ENCODE peak calls at places on chromosomes 12 and 14, in eight cellular contexts. N, H, U, C, L, Z, M and F are unnamed samples.

GRCh38 chr12:166425-167091 is 47.4 kb downstream of the SLC6A12 start:
- DNase-seq in N (no peak), H (no peak), U (no peak), C (no peak), L (no peak), Z (peak), M (no peak), F (no peak)

GRCh38 chr12:76927170-76927784 is 48.5 kb upstream of the CSRP2 start:
- DNase-seq in N (no peak), H (peak), U (peak), C (peak), L (no peak), Z (peak), M (peak), F (peak)

GRCh38 chr12:1877169-1877878 is 41.1 kb downstream of the CACNA2D4 start:
- DNase-seq in N (no peak), H (no peak), U (peak), C (no peak), L (no peak), Z (no peak), M (no peak), F (no peak)

GRCh38 chr12:125549171-125549570 is 483.9 kb downstream of the AACS start:
- DNase-seq in N (no peak), H (no peak), U (no peak), C (no peak), L (no peak), Z (no peak), M (no peak), F (no peak)

GRCh38 chr12:98820005-98820404 is 174.9 kb downstream of the APAF1 start:
- DNase-seq in N (no peak), H (no peak), U (no peak), C (no peak), L (no peak), Z (no peak), M (no peak), F (no peak)

GRCh38 chr14:102927878-102928411 is 5.5 kb downstream of the AMN start:
- DNase-seq in N (no peak), H (no peak), U (peak), C (no peak), L (no peak), Z (no peak), M (no peak), F (no peak)

GRCh38 chr14:53055003-53055402 is 98.1 kb downstream of the DDHD1 start:
- DNase-seq in N (no peak), H (no peak), U (no peak), C (peak), L (no peak), Z (peak), M (peak), F (peak)

GRCh38 chr12:30850684-30851083 is 75.9 kb upstream of the TSPAN11 start:
- DNase-seq in N (no peak), H (no peak), U (peak), C (no peak), L (no peak), Z (peak), M (no peak), F (no peak)

GRCh38 chr12:2682301-2683282 is 112.2 kb upstream of the FKBP4 start:
- DNase-seq in N (no peak), H (peak), U (peak), C (peak), L (no peak), Z (peak), M (peak), F (peak)

GRCh38 chr12:92502417-92503028 is 200.3 kb upstream of the PLEKHG7 start:
- DNase-seq in N (no peak), H (no peak), U (no peak), C (no peak), L (no peak), Z (peak), M (no peak), F (no peak)

GRCh38 chr14:70594461-70594860 is 6.0 kb downstream of the MED6 start:
- DNase-seq in N (no peak), H (no peak), U (no peak), C (no peak), L (no peak), Z (no peak), M (no peak), F (no peak)

GRCh38 chr14:21840765-21841164 is 167.1 kb upstream of the OR4E1 start:
- DNase-seq in N (no peak), H (no peak), U (peak), C (no peak), L (no peak), Z (peak), M (no peak), F (no peak)

GRCh38 chr14:75764022-75764421 is 103.0 kb downstream of the TTLL5 start:
- DNase-seq in N (no peak), H (no peak), U (no peak), C (no peak), L (no peak), Z (no peak), M (no peak), F (no peak)

GRCh38 chr12:122834921-122835692 is at the start of gene HIP1R:
- DNase-seq in N (peak), H (peak), U (peak), C (no peak), L (no peak), Z (peak), M (peak), F (no peak)

GRCh38 chr12:74334770-74335169 is 202.9 kb upstream of the ATXN7L3B start:
- DNase-seq in N (no peak), H (no peak), U (no peak), C (peak), L (no peak), Z (no peak), M (peak), F (no peak)

GRCh38 chr12:16112626-16113560 is 164.6 kb downstream of the SLC15A5 start:
- DNase-seq in N (no peak), H (peak), U (peak), C (no peak), L (no peak), Z (peak), M (no peak), F (no peak)

GRCh38 chr12:11656550-11656949 is 7.1 kb downstream of the ETV6 start:
- DNase-seq in N (no peak), H (no peak), U (no peak), C (no peak), L (peak), Z (no peak), M (no peak), F (no peak)

GRCh38 chr14:39351708-39352107 is 80.5 kb downstream of the FBXO33 start:
- DNase-seq in N (no peak), H (no peak), U (no peak), C (peak), L (no peak), Z (no peak), M (no peak), F (no peak)
- TF ChIP-seq CTCF in N (no peak), H (no peak), U (no peak), C (no peak), L (no peak), Z (no peak), M (no peak), F (no peak)

GRCh38 chr12:9332564-9332963 is 124.4 kb upstream of the PZP start:
- DNase-seq in N (no peak), H (no peak), U (no peak), C (no peak), L (no peak), Z (no peak), M (no peak), F (no peak)

GRCh38 chr12:9334964-9335363 is 126.8 kb upstream of the PZP start:
- DNase-seq in N (no peak), H (no peak), U (no peak), C (no peak), L (no peak), Z (no peak), M (no peak), F (no peak)

GRCh38 chr12:9333129-9333528 is 124.9 kb upstream of the PZP start:
- DNase-seq in N (no peak), H (no peak), U (no peak), C (no peak), L (no peak), Z (no peak), M (no peak), F (no peak)

GRCh38 chr12:9335867-9336266 is 127.7 kb upstream of the PZP start:
- DNase-seq in N (no peak), H (no peak), U (no peak), C (no peak), L (no peak), Z (no peak), M (no peak), F (no peak)

DNA sequence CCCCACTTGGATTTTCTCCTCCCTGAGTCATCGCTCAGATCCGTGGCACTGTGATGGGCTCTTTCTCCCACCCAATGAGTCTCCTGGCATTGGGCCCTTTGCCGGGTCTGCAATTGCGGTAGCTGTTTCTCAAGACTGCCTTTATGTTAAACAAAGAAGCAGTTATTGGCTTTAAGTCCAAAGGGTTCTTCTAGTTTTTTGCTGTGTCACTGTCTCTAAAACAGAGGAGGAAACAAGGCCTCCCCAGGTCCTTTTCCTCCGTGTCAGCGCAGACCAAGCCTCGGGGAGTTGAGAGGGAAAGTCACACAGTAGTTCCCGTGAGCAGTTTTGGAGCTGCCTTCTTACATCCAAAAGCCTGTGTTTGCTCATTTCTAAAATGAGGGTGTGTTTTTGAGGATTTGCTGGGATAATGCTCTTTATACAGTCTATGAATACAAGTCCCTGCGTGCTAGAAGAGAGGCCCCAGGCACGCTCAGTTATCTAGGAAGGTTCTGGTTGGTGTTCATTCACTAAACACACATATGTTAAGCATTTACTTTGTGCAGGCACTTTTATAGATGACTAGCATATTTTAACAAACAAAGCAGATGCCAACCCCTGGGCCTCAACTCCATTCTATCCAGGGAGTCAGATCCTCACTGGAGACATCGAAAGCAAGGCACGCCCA is 126.0 kb upstream of the PZP start:
- DNase-seq in N (no peak), H (no peak), U (no peak), C (peak), L (no peak), Z (no peak), M (no peak), F (no peak)
- H3K27ac ChIP-seq in N (no peak), H (no peak), U (no peak), C (no peak), L (no peak), Z (no peak), M (no peak), F (no peak)

GRCh38 chr12:48197549-48197966 is 5.5 kb downstream of the OR10AD1 start:
- DNase-seq in N (no peak), H (no peak), U (no peak), C (no peak), L (no peak), Z (peak), M (peak), F (peak)

GRCh38 chr12:48198985-48199384 is 4.1 kb downstream of the OR10AD1 start:
- DNase-seq in N (no peak), H (no peak), U (no peak), C (no peak), L (no peak), Z (no peak), M (no peak), F (no peak)

GRCh38 chr12:48199784-48200198 is 3.3 kb downstream of the OR10AD1 start:
- DNase-seq in N (no peak), H (no peak), U (no peak), C (peak), L (no peak), Z (no peak), M (no peak), F (no peak)

GRCh38 chr12:48198619-48198973 is 4.5 kb downstream of the OR10AD1 start:
- DNase-seq in N (peak), H (no peak), U (peak), C (no peak), L (no peak), Z (no peak), M (no peak), F (no peak)

GRCh38 chr12:48197967-48198618 is 5.0 kb downstream of the OR10AD1 start:
- DNase-seq in N (peak), H (peak), U (peak), C (peak), L (peak), Z (peak), M (peak), F (peak)
- TF ChIP-seq CTCF in N (no peak), H (no peak), U (no peak), C (peak), L (no peak), Z (no peak), M (no peak), F (peak)

DNA sequence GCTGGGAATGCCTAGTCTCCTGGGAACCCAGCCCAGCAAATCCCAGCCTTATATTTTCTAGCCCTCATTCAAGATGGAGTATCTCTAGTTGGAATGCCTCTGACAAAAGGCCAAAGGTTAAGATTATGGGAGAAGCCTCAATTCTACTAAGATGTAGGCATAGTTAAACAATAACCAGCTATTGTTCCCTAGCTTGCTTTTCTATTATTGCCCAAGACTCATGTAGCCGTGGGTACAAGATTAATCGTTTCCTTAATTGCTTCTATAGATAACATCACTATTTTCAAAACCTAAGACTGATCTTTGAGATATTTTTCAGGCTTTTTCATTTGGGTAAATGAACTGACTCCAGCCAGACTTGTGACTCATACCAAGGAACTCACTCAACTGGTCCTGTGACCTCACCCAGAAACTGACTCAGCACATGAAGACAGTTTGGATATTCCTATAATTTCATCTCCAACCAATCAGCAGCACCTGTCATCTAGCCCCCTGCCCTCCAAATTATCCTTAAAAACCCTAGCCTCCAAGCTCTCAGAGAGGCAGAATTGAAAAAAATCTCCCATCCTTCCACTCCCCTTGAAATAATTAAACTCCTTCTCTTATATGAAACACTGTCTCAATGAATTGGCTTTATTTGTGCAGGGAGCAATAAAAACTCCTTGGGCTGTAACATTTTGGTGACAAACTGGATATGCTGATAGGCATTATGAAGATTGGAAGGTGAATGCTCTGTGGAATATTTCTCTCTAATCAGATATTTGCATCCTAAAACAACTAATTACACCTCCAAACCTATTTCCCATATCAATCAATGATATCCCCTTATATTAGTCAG is 589.0 kb downstream of the C12orf50 start:
- DNase-seq in N (no peak), H (no peak), U (no peak), C (peak), L (no peak), Z (no peak), M (peak), F (peak)
- H3K27ac ChIP-seq in N (no peak), H (no peak), U (no peak), C (no peak), L (peak), Z (no peak), M (no peak), F (peak)

DNA sequence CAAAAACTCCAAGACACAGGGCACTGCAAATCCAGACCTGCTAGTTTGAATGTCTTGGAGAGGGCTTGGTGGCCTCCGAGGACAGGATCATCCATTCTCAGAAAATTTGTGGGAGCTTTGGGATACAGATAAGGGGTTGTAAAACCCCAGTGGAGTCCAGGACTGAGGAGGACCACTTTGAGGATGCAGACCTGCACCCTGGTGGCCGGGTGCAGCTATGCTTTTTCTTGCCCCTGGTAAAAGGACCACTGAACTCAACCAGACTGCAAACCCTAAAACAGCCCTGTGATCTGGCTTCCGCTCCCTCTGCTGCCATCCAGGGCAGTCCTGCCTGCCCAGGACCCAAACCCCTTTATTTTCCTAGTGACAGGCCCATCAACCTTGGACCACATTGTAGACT is 169.5 kb upstream of the DAAM1 start:
- DNase-seq in N (no peak), H (peak), U (peak), C (peak), L (no peak), Z (no peak), M (no peak), F (peak)
- TF ChIP-seq CTCF in N (no peak), H (peak), U (peak), C (peak), L (no peak), Z (peak), M (peak), F (peak)

DNA sequence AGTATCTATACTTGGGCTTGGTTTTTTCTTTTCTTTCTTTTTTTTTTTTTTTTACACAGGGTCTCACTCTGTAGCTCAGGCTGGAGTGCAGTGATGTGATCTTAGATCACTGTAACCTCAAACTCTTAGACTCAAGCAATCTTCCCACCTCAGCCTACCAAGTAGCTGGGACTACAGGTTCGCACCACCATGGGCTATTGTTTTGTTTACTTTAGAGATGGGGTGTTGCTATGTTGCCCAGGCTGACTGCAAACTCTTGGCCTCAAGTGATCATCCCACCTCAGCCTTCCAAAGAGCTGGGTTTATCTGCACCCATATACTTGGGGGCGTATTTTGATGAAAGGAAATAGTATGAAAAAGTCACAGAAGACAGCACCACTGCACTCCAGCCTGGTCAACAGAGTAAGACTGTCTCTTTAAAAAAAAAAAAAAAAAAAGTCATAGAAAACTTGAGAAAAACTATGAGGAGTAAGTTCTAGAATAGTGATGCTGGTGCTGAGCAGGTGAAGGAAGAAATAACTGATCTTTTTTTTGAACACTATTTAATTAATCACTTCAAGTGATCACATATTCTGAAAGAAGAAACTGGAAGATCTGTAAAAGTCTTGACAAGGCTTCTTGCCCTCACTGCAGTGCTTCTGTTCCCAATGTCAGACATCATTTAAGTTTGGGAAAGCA is 53.8 kb upstream of the NPFF start:
- DNase-seq in N (no peak), H (no peak), U (no peak), C (no peak), L (no peak), Z (no peak), M (no peak), F (peak)
- H3K27ac ChIP-seq in N (no peak), H (no peak), U (no peak), C (no peak), L (peak), Z (no peak), M (peak), F (peak)

GRCh38 chr14:56205906-56206305 is 87.7 kb downstream of the PELI2 start:
- DNase-seq in N (no peak), H (no peak), U (no peak), C (no peak), L (no peak), Z (no peak), M (peak), F (no peak)
- TF ChIP-seq CTCF in N (no peak), H (no peak), U (no peak), C (no peak), L (no peak), Z (no peak), M (no peak), F (no peak)

DNA sequence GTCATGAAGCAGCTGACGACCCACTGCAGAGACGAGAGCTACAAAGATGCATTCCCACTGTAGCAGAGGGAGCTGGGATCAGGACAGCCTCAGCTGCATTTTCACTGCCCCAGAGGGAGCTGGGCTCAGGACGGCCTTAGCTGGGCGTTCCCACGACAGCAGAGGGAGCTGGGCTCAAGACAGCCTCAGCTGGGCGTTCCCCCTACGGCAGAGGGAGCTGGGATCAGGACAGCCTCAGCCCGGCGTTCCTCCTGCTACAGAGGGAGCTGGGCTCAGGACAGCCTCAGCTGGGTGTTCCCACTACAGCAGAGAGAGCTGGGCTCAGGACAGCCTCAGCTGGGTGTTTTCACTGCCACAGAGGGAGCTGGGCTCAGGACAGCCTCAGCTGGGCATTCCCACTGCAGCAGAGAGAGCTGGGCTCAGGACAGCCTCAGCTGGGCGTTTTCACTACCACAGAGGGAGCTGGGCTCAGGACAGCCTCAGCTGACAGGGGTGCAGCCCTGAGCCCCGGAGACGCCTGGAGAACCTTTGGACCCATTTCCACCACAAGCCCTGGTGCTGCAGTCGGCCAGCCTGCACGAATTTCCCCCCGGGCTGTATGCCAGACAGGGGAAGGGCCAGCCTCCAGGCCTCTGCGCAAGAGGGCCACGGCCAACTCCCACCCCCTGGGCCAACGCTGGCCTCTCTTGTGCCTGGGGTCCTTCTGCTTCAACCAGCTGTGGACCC is 2.8 kb upstream of the C14orf180 start:
- DNase-seq in N (no peak), H (peak), U (no peak), C (no peak), L (no peak), Z (no peak), M (no peak), F (no peak)
- H3K27ac ChIP-seq in N (no peak), H (no peak), U (no peak), C (no peak), L (no peak), Z (no peak), M (no peak), F (no peak)